ENCODE peak calls at places on chromosomes 6 and 20, in five cellular contexts. One of them, this sample, is unnamed.

GRCh38 chr20:57654363-57654997 is 34.3 kb upstream of the ZBP1 start:
- DNase-seq in hepatocyte: peak; percentile 76
- DNase-seq in sigmoid colon: peak; percentile 76
- DNase-seq in kidney tubule cell: peak; percentile 56
- DNase-seq in Calu3: peak; percentile 69
- DNase-seq in this sample: peak; percentile 61

GRCh38 chr6:12014027-12014872 is 2.1 kb downstream of the HIVEP1 start:
- DNase-seq in hepatocyte: no peak
- DNase-seq in sigmoid colon: no peak
- DNase-seq in kidney tubule cell: peak; percentile 65
- DNase-seq in Calu3: no peak
- DNase-seq in this sample: no peak

GRCh38 chr6:30073489-30074240 is 1.9 kb downstream of the RNF39 start:
- DNase-seq in hepatocyte: peak; percentile 35
- DNase-seq in sigmoid colon: no peak
- DNase-seq in kidney tubule cell: no peak
- DNase-seq in Calu3: no peak
- DNase-seq in this sample: peak; percentile 43

GRCh38 chr20:38337561-38338140 is 8.6 kb upstream of the LBP start:
- DNase-seq in hepatocyte: peak; percentile 38
- DNase-seq in sigmoid colon: no peak
- DNase-seq in kidney tubule cell: peak; percentile 27
- DNase-seq in Calu3: peak; percentile 64
- DNase-seq in this sample: peak; percentile 38

GRCh38 chr20:25303292-25304024 is 55.6 kb downstream of the PYGB start:
- DNase-seq in hepatocyte: no peak
- DNase-seq in sigmoid colon: no peak
- DNase-seq in kidney tubule cell: no peak
- DNase-seq in Calu3: no peak
- DNase-seq in this sample: no peak

GRCh38 chr20:62595491-62595890 is 46.8 kb upstream of the SLCO4A1 start:
- DNase-seq in hepatocyte: peak; percentile 38
- DNase-seq in sigmoid colon: no peak
- DNase-seq in kidney tubule cell: peak; percentile 72
- DNase-seq in Calu3: peak; percentile 83
- DNase-seq in this sample: peak; percentile 61

GRCh38 chr6:2984738-2985381 is 13.5 kb upstream of the SERPINB6 start:
- DNase-seq in hepatocyte: no peak
- DNase-seq in sigmoid colon: no peak
- DNase-seq in kidney tubule cell: no peak
- DNase-seq in Calu3: no peak
- DNase-seq in this sample: peak; percentile 61

GRCh38 chr6:32195652-32195901 is 3.1 kb upstream of the GPSM3 start:
- DNase-seq in hepatocyte: peak; percentile 100
- DNase-seq in sigmoid colon: peak; percentile 100
- DNase-seq in kidney tubule cell: peak; percentile 100
- DNase-seq in Calu3: peak; percentile 100
- DNase-seq in this sample: peak; percentile 100

GRCh38 chr6:66526061-66526460 is 819.0 kb upstream of the EYS start:
- DNase-seq in hepatocyte: no peak
- DNase-seq in sigmoid colon: no peak
- DNase-seq in kidney tubule cell: no peak
- DNase-seq in Calu3: no peak
- DNase-seq in this sample: no peak

GRCh38 chr6:168877821-168878282 is 375.8 kb downstream of the THBS2 start:
- DNase-seq in hepatocyte: peak; percentile 39
- DNase-seq in sigmoid colon: no peak
- DNase-seq in kidney tubule cell: peak; percentile 65
- DNase-seq in Calu3: peak; percentile 76
- DNase-seq in this sample: peak; percentile 70

GRCh38 chr6:163962627-163963117 is 548.2 kb downstream of the QKI start:
- DNase-seq in hepatocyte: no peak
- DNase-seq in sigmoid colon: no peak
- DNase-seq in kidney tubule cell: no peak
- DNase-seq in Calu3: no peak
- DNase-seq in this sample: no peak

GRCh38 chr6:1063671-1064355 is 248.1 kb upstream of the FOXQ1 start:
- DNase-seq in hepatocyte: no peak
- DNase-seq in sigmoid colon: no peak
- DNase-seq in kidney tubule cell: no peak
- DNase-seq in Calu3: peak; percentile 28
- DNase-seq in this sample: no peak

GRCh38 chr20:57079016-57080005 is 187.1 kb downstream of the BMP7 start:
- DNase-seq in hepatocyte: no peak
- DNase-seq in sigmoid colon: no peak
- DNase-seq in kidney tubule cell: no peak
- DNase-seq in Calu3: no peak
- DNase-seq in this sample: no peak

GRCh38 chr6:21278078-21278790 is 315.3 kb upstream of the SOX4 start:
- DNase-seq in hepatocyte: peak; percentile 50
- DNase-seq in sigmoid colon: no peak
- DNase-seq in kidney tubule cell: no peak
- DNase-seq in Calu3: no peak
- DNase-seq in this sample: no peak

GRCh38 chr6:136608991-136609390 is 58.8 kb upstream of the MAP7 start:
- DNase-seq in hepatocyte: no peak
- DNase-seq in sigmoid colon: no peak
- DNase-seq in kidney tubule cell: peak; percentile 61
- DNase-seq in Calu3: no peak
- DNase-seq in this sample: no peak

GRCh38 chr6:152085533-152085932 is 278.1 kb downstream of the ESR1 start:
- DNase-seq in hepatocyte: no peak
- DNase-seq in sigmoid colon: no peak
- DNase-seq in kidney tubule cell: peak; percentile 95
- DNase-seq in Calu3: no peak
- DNase-seq in this sample: no peak

GRCh38 chr6:45310118-45310788 is 17.9 kb upstream of the RUNX2 start:
- DNase-seq in hepatocyte: no peak
- DNase-seq in sigmoid colon: no peak
- DNase-seq in kidney tubule cell: no peak
- DNase-seq in Calu3: no peak
- DNase-seq in this sample: no peak